ENCODE peak calls at places on chromosomes 1 and 21, in eight cellular contexts. S, Q, P, V, W, N, K and D are unnamed samples.

GRCh38 chr21:34534522-34534921 is 22.5 kb upstream of the KCNE1 start:
- DNase-seq in S (no peak), Q (no peak), P (no peak), V (no peak), W (no peak), N (no peak), K (no peak), D (no peak)

GRCh38 chr1:179156026-179156425 is 73.5 kb downstream of the ABL2 start:
- DNase-seq in S (no peak), Q (no peak), P (no peak), V (no peak), W (no peak), N (no peak), K (no peak), D (no peak)

GRCh38 chr1:58654322-58654721 is 45.5 kb downstream of the MYSM1 start:
- DNase-seq in S (no peak), Q (no peak), P (no peak), V (no peak), W (no peak), N (no peak), K (no peak), D (no peak)

GRCh38 chr1:78607334-78607927 is 12.8 kb upstream of the IFI44L start:
- DNase-seq in S (no peak), Q (no peak), P (no peak), V (no peak), W (no peak), N (no peak), K (no peak), D (no peak)

GRCh38 chr1:15178571-15179484 is 25.3 kb downstream of the TMEM51 start:
- DNase-seq in S (peak; percentile 74), Q (peak; percentile 65), P (no peak), V (no peak), W (no peak), N (no peak), K (peak; percentile 93), D (no peak)

GRCh38 chr1:116923421-116923820 is 13.7 kb downstream of the PTGFRN start:
- DNase-seq in S (no peak), Q (no peak), P (no peak), V (no peak), W (no peak), N (no peak), K (no peak), D (no peak)

GRCh38 chr1:238438296-238439275 is 547.9 kb upstream of the ZP4 start:
- DNase-seq in S (no peak), Q (no peak), P (no peak), V (no peak), W (no peak), N (no peak), K (no peak), D (no peak)

GRCh38 chr1:176858421-176858916 is 306.0 kb downstream of the ASTN1 start:
- DNase-seq in S (no peak), Q (no peak), P (no peak), V (no peak), W (no peak), N (no peak), K (peak; percentile 14), D (no peak)

GRCh38 chr1:93735722-93736121 is 54.1 kb upstream of the BCAR3 start:
- DNase-seq in S (no peak), Q (no peak), P (no peak), V (no peak), W (no peak), N (no peak), K (peak; percentile 78), D (no peak)

GRCh38 chr1:78143152-78143551 is 97.4 kb downstream of the GIPC2 start:
- DNase-seq in S (no peak), Q (no peak), P (no peak), V (no peak), W (no peak), N (peak; percentile 22), K (no peak), D (peak; percentile 24)